ENCODE peak calls at places on chromosomes 4 and X, in eight cellular contexts. F, C, B, H, K, E, Z and O are unnamed samples. For H3K27me3, the result is how much of the 10 kb centered on the place peaks cover.

GRCh38 chr4:88960576-88960975 is 96.4 kb downstream of the FAM13A start:
- DNase-seq in E (peak), H (no peak), B (no peak), Z (no peak), F (no peak), C (no peak), K (no peak), O (no peak)

GRCh38 chrX:19906293-19906692 is 18.9 kb upstream of the SH3KBP1 start:
- DNase-seq in C (no peak), H (no peak), K (no peak), E (no peak), Z (no peak), B (no peak), F (no peak), O (no peak)

GRCh38 chrX:3806630-3807029 is 93.2 kb upstream of the PRKX start:
- DNase-seq in F (no peak), E (no peak), C (no peak), H (no peak), B (no peak), K (no peak), Z (no peak), O (no peak)

GRCh38 chr4:146643812-146644401 is 5.2 kb downstream of the POU4F2 start:
- DNase-seq in B (peak), H (no peak), K (no peak), Z (peak), F (no peak), E (peak), C (no peak), O (no peak)

GRCh38 chr4:67288964-67289363 is 256.3 kb downstream of the CENPC start:
- DNase-seq in B (no peak), K (no peak), E (no peak), C (no peak), F (no peak), H (no peak), Z (peak), O (no peak)

GRCh38 chr4:187294861-187295260 is 571.2 kb upstream of the FAT1 start:
- DNase-seq in E (no peak), F (no peak), K (peak), H (no peak), B (peak), Z (no peak), C (no peak), O (no peak)

GRCh38 chrX:78759081-78759480 is 11.6 kb downstream of the LPAR4 start:
- DNase-seq in B (no peak), Z (no peak), C (no peak), E (no peak), K (no peak), H (no peak), F (no peak), O (no peak)

GRCh38 chr4:33052241-33052640 is 2332.1 kb downstream of the PCDH7 start:
- DNase-seq in H (no peak), B (no peak), K (no peak), E (no peak), F (no peak), C (no peak), Z (no peak), O (no peak)

GRCh38 chr4:138275946-138276621 is 33.9 kb upstream of the SLC7A11 start:
- DNase-seq in H (no peak), C (no peak), F (no peak), B (peak), K (no peak), Z (no peak), E (peak), O (no peak)

GRCh38 chr4:168119100-168119499 is 26.8 kb downstream of the ANXA10 start:
- DNase-seq in E (peak), C (no peak), H (no peak), F (no peak), B (no peak), Z (no peak), K (no peak), O (no peak)

GRCh38 chr4:109113511-109113910 is 188.9 kb downstream of the COL25A1 start:
- DNase-seq in K (no peak), C (no peak), F (no peak), Z (no peak), B (peak), E (no peak), H (no peak), O (no peak)

GRCh38 chrX:155744534-155744933 is 131.8 kb upstream of the TMLHE start:
- DNase-seq in B (no peak), C (no peak), E (no peak), H (no peak), K (no peak), F (no peak), Z (no peak), O (no peak)

GRCh38 chr4:105092768-105093167 is 53.9 kb upstream of the TET2 start:
- DNase-seq in F (no peak), E (no peak), H (no peak), K (no peak), C (no peak), B (peak), Z (no peak), O (no peak)

GRCh38 chrX:105872921-105873320 is 50.6 kb downstream of the NRK start:
- DNase-seq in E (no peak), K (no peak), F (no peak), C (no peak), H (no peak), Z (no peak), B (no peak), O (no peak)

GRCh38 chrX:20514358-20514757 is 247.6 kb upstream of the RPS6KA3 start:
- DNase-seq in K (no peak), Z (peak), H (peak), C (no peak), F (no peak), B (peak), E (peak), O (no peak)

GRCh38 chrX:153766098-153766817 is 2.2 kb downstream of the PLXNB3 start:
- DNase-seq in K (peak), H (no peak), B (peak), F (peak), Z (peak), C (peak), E (peak), O (peak)

GRCh38 chrX:23503835-23504539 is 163.3 kb upstream of the PRDX4 start:
- DNase-seq in F (peak), Z (peak), E (peak), H (peak), C (no peak), K (peak), B (peak), O (peak)

GRCh38 chr4:22869235-22869634 is 176.5 kb downstream of the GBA3 start:
- DNase-seq in K (no peak), F (no peak), B (no peak), Z (no peak), E (no peak), C (no peak), H (no peak), O (no peak)

GRCh38 chr4:126251169-126251568 is 936.4 kb downstream of the FAT4 start:
- DNase-seq in F (no peak), K (no peak), H (no peak), C (no peak), B (no peak), E (no peak), Z (no peak), O (no peak)

GRCh38 chrX:39648548-39649254 is 449.1 kb downstream of the BCOR start:
- DNase-seq in C (no peak), H (no peak), F (no peak), B (no peak), E (no peak), Z (no peak), K (no peak), O (no peak)

GRCh38 chr4:41880022-41880837 is 55.0 kb upstream of the TMEM33 start:
- DNase-seq in B (no peak), C (peak), K (no peak), E (no peak), Z (no peak), F (no peak), H (no peak), O (no peak)

GRCh38 chr4:5051692-5052423 is 578 bp downstream of the STK32B start:
- DNase-seq in Z (no peak), H (no peak), K (no peak), B (peak), C (no peak), E (peak), F (no peak), O (no peak)

GRCh38 chr4:127669691-127670090 is 36.9 kb downstream of the INTU start:
- DNase-seq in B (no peak), C (no peak), K (no peak), Z (no peak), E (no peak), H (no peak), F (no peak), O (no peak)

GRCh38 chr4:98290511-98290910 is 29.3 kb downstream of the RAP1GDS1 start:
- DNase-seq in K (no peak), B (peak), H (no peak), C (no peak), F (no peak), Z (no peak), E (no peak), O (no peak)

GRCh38 chr4:184854673-184855072 is 28.9 kb upstream of the ACSL1 start:
- DNase-seq in K (peak), B (no peak), H (no peak), C (peak), Z (no peak), F (no peak), E (no peak), O (no peak)

GRCh38 chr4:171067422-171067821 is 745.8 kb upstream of the GALNTL6 start:
- DNase-seq in F (no peak), Z (no peak), B (no peak), K (no peak), H (no peak), C (no peak), E (no peak), O (no peak)

GRCh38 chr4:2576290-2576689 is 39.8 kb downstream of the FAM193A start:
- DNase-seq in K (no peak), C (no peak), F (no peak), B (no peak), H (no peak), E (no peak), Z (no peak), O (no peak)

GRCh38 chr4:120977435-120977997 is 55.0 kb upstream of the PRDM5 start:
- DNase-seq in B (peak), K (peak), F (no peak), Z (peak), E (peak), C (no peak), H (peak), O (no peak)

GRCh38 chr4:152946460-152946859 is 10.3 kb downstream of the FHDC1 start:
- DNase-seq in H (no peak), F (no peak), Z (no peak), C (no peak), B (no peak), E (no peak), K (no peak), O (no peak)

GRCh38 chr4:152944678-152945320 is 8.7 kb downstream of the FHDC1 start:
- DNase-seq in E (no peak), K (peak), B (no peak), F (no peak), C (no peak), Z (no peak), H (no peak), O (no peak)

GRCh38 chr4:152943673-152944072 is 7.5 kb downstream of the FHDC1 start:
- DNase-seq in H (no peak), B (peak), E (no peak), K (no peak), F (no peak), Z (no peak), C (no peak), O (no peak)

GRCh38 chr4:152947311-152947710 is 11.2 kb downstream of the FHDC1 start:
- DNase-seq in Z (no peak), K (no peak), H (no peak), C (no peak), B (no peak), E (no peak), F (no peak), O (no peak)

DNA sequence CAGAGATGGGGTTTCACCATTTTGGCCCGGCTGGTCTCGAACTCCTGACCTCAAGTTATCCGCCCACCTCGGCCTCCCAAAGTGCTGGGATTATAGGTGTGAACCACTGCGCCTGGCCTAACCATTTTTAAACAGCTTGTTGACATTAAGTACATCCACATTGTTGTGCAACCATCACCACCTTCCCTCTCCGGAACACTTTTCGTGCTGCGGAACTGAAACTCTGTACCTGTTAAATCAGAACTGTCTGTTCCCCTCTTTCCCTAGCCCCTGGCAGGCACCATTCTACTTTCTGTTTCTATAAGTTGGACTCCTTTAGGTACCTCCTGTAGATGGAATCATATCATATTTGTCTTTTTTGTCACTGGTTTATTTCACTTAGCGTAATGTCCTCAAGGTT is 9.5 kb downstream of the FHDC1 start:
- DNase-seq in Z (no peak), E (no peak), F (no peak), H (no peak), C (no peak), K (no peak), B (no peak), O (no peak)
- H3K27ac ChIP-seq in Z (no peak), E (no peak), F (no peak), H (no peak), C (no peak), K (no peak), B (no peak), O (no peak)

GRCh38 chr4:1347410-1347864 is 429 bp downstream of the UVSSA start:
- DNase-seq in B (peak), E (peak), K (peak), F (peak), C (peak), Z (peak), H (no peak), O (peak)
- TF ChIP-seq POLR2A in B (peak), E (peak), K (peak), F (no peak), C (no peak), Z (peak), H (no peak), O (peak)

DNA sequence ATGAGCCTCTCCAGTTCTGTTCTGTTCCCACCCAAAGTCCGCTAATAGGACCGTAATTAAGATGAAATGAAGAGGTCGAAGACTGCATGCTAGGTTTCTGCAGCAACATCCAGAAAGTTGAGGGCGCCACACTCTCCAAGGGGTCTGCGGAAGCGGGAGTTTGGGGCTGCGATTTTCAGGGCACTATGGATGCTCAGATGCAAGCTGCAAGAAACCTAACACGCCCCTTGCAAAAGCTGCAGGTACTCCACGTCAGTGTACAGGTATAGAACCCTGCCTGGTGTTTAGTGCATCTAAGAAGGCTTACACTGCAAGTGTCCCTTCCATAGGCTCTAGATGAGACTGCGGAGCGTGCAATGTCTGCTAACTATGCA is 61.4 kb downstream of the RHOXF2B start:
- DNase-seq in F (no peak), C (no peak), H (no peak), B (no peak), K (no peak), Z (no peak), E (no peak), O (no peak)
- H3K27me3 ChIP-seq in F (under half), C (half or more), H (under half), B (under half), K (under half), Z (under half), E (under half), O (under half)

GRCh38 chrX:48798318-48798717 is 3.5 kb upstream of the HDAC6 start:
- DNase-seq in K (no peak), C (no peak), F (no peak), B (no peak), E (no peak), Z (no peak), H (no peak), O (no peak)
- H3K27ac ChIP-seq in K (no peak), C (no peak), F (no peak), B (no peak), E (no peak), Z (no peak), H (no peak), O (no peak)

GRCh38 chrX:37779857-37780256 is at the start of gene CYBB:
- DNase-seq in H (no peak), B (no peak), F (no peak), E (no peak), Z (no peak), C (no peak), K (no peak), O (no peak)
- TF ChIP-seq POLR2A in H (no peak), B (no peak), F (no peak), E (no peak), Z (no peak), C (peak), K (peak), O (no peak)

GRCh38 chr4:6198768-6199343 is 1.5 kb downstream of the JAKMIP1 start:
- DNase-seq in C (peak), Z (no peak), B (no peak), E (no peak), F (peak), H (no peak), K (no peak), O (no peak)

GRCh38 chr4:6199344-6199921 is 916 bp downstream of the JAKMIP1 start:
- DNase-seq in K (no peak), E (no peak), C (no peak), H (no peak), F (no peak), Z (no peak), B (no peak), O (no peak)

GRCh38 chr4:6197433-6198174 is 2.7 kb downstream of the JAKMIP1 start:
- DNase-seq in H (no peak), K (no peak), C (peak), B (no peak), E (no peak), Z (no peak), F (peak), O (no peak)

GRCh38 chr4:6196871-6197270 is 3.5 kb downstream of the JAKMIP1 start:
- DNase-seq in E (no peak), C (peak), F (peak), B (no peak), H (no peak), K (no peak), Z (no peak), O (no peak)

DNA sequence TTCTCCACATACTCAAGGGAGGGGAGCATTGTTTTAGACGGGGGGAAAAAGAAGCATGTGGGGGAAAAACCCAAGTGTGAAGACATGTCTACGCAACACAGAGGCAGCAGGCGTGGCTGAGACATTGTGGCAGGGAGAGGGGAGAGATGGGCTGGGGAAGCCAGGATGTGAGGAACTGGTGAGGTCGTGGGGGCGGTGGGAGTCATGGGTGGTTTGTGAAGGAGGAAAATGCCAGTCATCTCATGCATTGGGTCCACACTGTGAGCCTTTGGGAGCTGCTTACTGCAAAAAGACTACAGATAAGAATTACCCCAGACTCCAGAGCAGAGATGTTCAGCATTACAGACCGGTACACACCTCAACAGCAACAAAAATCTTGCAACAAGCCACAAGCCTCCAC is 2.1 kb downstream of the JAKMIP1 start:
- DNase-seq in Z (no peak), F (peak), H (no peak), E (no peak), K (no peak), B (no peak), C (peak), O (no peak)
- H3K27me3 ChIP-seq in Z (half or more), F (under half), H (under half), E (under half), K (half or more), B (under half), C (half or more), O (under half)

DNA sequence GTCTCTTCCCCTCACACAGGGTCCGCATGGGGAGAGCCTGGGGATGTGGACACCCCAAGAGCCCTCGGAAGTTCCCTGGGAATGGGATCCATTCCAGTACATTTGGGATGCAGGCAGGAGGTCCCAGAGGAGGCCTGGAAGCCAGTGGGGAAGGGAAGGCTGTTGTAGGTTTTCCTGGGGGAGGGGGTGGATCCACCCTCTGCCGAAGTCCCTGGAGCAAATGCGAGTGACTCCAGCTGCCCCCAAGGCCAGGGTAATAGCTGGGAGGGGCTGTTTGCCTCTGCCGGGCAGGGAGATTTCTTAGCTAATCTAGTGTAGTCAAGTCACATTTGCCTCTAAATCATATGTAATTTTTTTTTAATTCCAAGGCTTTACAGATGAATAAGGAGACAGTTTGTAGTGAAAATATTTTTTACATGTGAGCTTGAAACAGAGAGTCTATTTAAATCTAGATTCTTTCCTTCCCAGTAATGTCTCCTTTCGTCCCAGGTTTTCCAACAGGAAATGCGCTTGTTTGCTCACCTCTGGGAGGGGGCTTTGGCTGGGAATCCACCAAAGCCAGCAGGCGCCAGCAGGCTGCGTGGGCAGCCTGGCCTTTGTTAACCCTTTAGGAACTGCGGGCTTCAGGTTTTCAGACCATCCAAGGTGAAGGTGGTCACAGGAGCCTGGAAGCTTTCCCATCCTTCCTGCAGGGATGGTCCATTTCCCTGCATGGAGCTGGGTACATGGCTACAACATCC is 26.8 kb downstream of the SH3TC1 start:
- DNase-seq in B (no peak), Z (peak), H (no peak), F (no peak), C (peak), E (no peak), K (no peak), O (no peak)
- H3K27ac ChIP-seq in B (no peak), Z (peak), H (no peak), F (no peak), C (peak), E (no peak), K (no peak), O (no peak)

DNA sequence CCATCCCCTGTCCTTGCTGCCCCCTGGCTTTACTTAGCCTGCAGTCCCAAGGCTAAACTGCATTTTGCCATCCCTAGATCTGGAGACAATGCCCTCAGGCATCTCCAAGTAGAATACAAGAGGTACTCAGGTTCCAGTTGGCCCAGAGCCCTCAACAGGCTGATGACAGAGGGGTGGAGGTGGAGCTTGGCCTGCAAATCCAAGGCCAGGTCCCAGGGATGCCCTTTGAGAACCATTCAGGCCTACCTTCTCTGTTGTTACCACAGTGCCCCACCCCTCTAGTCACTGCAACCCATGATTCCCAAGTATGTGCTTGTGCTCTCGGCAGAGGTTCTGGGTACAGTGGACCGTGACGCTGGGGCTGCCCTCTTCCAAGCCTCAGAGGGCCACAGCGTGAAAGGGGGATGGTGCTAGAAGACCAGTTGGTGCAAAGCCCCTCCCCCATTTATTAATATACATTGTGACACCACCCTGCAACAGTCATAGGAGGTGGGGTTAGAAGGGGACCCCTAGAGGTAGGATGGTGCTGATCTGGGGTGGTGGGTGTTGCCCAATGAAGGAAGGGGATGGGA is 6.4 kb upstream of the UBA1 start:
- DNase-seq in H (no peak), B (no peak), K (no peak), F (no peak), C (peak), Z (no peak), E (no peak), O (no peak)
- TF ChIP-seq POLR2A in H (no peak), B (no peak), K (no peak), F (no peak), C (no peak), Z (no peak), E (no peak), O (no peak)